ENCODE peak calls at places on chromosomes 16 and 17, in seven cellular contexts. One of them, this sample, is unnamed.

GRCh38 chr17:4101127-4101798 is 41.6 kb downstream of the ZZEF1 start:
- DNase-seq in H1: no peak
- DNase-seq in HepG2: no peak
- DNase-seq in SK-N-SH: no peak
- DNase-seq in HCT116: no peak
- DNase-seq in GM12878: peak
- DNase-seq in K562: peak
- DNase-seq in this sample: no peak

GRCh38 chr16:65548470-65548869 is 426.6 kb upstream of the CDH11 start:
- DNase-seq in H1: no peak
- DNase-seq in HepG2: no peak
- DNase-seq in SK-N-SH: peak
- DNase-seq in HCT116: no peak
- DNase-seq in GM12878: no peak
- DNase-seq in K562: no peak
- DNase-seq in this sample: no peak

GRCh38 chr17:28744104-28744801 is 442 bp downstream of the TRAF4 start:
- DNase-seq in H1: peak
- DNase-seq in HepG2: peak
- DNase-seq in SK-N-SH: peak
- DNase-seq in HCT116: no peak
- DNase-seq in GM12878: no peak
- DNase-seq in K562: peak
- DNase-seq in this sample: no peak

GRCh38 chr16:20868890-20869289 is 31.3 kb downstream of the DCUN1D3 start:
- DNase-seq in H1: no peak
- DNase-seq in HepG2: peak
- DNase-seq in SK-N-SH: peak
- DNase-seq in HCT116: no peak
- DNase-seq in GM12878: no peak
- DNase-seq in K562: no peak
- DNase-seq in this sample: no peak

GRCh38 chr17:70078994-70079531 is 4.0 kb downstream of the KCNJ16 start:
- DNase-seq in H1: no peak
- DNase-seq in HepG2: no peak
- DNase-seq in SK-N-SH: no peak
- DNase-seq in HCT116: no peak
- DNase-seq in GM12878: no peak
- DNase-seq in K562: no peak
- DNase-seq in this sample: no peak

GRCh38 chr17:48483471-48484131 is 47.2 kb downstream of the HOXB1 start:
- DNase-seq in H1: no peak
- DNase-seq in HepG2: no peak
- DNase-seq in SK-N-SH: no peak
- DNase-seq in HCT116: peak
- DNase-seq in GM12878: no peak
- DNase-seq in K562: peak
- DNase-seq in this sample: no peak

GRCh38 chr16:10635367-10636021 is 55.1 kb upstream of the EMP2 start:
- DNase-seq in H1: no peak
- DNase-seq in HepG2: no peak
- DNase-seq in SK-N-SH: no peak
- DNase-seq in HCT116: no peak
- DNase-seq in GM12878: no peak
- DNase-seq in K562: no peak
- DNase-seq in this sample: no peak

GRCh38 chr17:72136692-72137550 is 16.1 kb downstream of the SOX9 start:
- DNase-seq in H1: no peak
- DNase-seq in HepG2: no peak
- DNase-seq in SK-N-SH: no peak
- DNase-seq in HCT116: peak
- DNase-seq in GM12878: no peak
- DNase-seq in K562: no peak
- DNase-seq in this sample: no peak

GRCh38 chr16:28820016-28820415 is 2.8 kb upstream of the ATXN2L start:
- DNase-seq in H1: no peak
- DNase-seq in HepG2: no peak
- DNase-seq in SK-N-SH: no peak
- DNase-seq in HCT116: no peak
- DNase-seq in GM12878: no peak
- DNase-seq in K562: no peak
- DNase-seq in this sample: no peak

GRCh38 chr17:36590082-36590481 is 1.6 kb upstream of the DHRS11 start:
- DNase-seq in H1: no peak
- DNase-seq in HepG2: no peak
- DNase-seq in SK-N-SH: no peak
- DNase-seq in HCT116: no peak
- DNase-seq in GM12878: no peak
- DNase-seq in K562: peak
- DNase-seq in this sample: no peak

GRCh38 chr17:64938925-64939474 is 19.7 kb upstream of the LRRC37A3 start:
- DNase-seq in H1: peak
- DNase-seq in HepG2: peak
- DNase-seq in SK-N-SH: peak
- DNase-seq in HCT116: no peak
- DNase-seq in GM12878: no peak
- DNase-seq in K562: peak
- DNase-seq in this sample: peak

GRCh38 chr16:21097151-21097550 is 53.5 kb downstream of the DNAH3 start:
- DNase-seq in H1: no peak
- DNase-seq in HepG2: no peak
- DNase-seq in SK-N-SH: no peak
- DNase-seq in HCT116: no peak
- DNase-seq in GM12878: no peak
- DNase-seq in K562: no peak
- DNase-seq in this sample: no peak

GRCh38 chr17:2892305-2892971 is 96.2 kb downstream of the RAP1GAP2 start:
- DNase-seq in H1: no peak
- DNase-seq in HepG2: peak
- DNase-seq in SK-N-SH: peak
- DNase-seq in HCT116: peak
- DNase-seq in GM12878: no peak
- DNase-seq in K562: no peak
- DNase-seq in this sample: peak
- TF ChIP-seq JUND in H1: no peak
- TF ChIP-seq JUND in HepG2: no peak
- TF ChIP-seq JUND in SK-N-SH: peak
- TF ChIP-seq JUND in HCT116: peak
- TF ChIP-seq JUND in GM12878: no peak
- TF ChIP-seq JUND in K562: no peak
- TF ChIP-seq JUND in this sample: no peak

DNA sequence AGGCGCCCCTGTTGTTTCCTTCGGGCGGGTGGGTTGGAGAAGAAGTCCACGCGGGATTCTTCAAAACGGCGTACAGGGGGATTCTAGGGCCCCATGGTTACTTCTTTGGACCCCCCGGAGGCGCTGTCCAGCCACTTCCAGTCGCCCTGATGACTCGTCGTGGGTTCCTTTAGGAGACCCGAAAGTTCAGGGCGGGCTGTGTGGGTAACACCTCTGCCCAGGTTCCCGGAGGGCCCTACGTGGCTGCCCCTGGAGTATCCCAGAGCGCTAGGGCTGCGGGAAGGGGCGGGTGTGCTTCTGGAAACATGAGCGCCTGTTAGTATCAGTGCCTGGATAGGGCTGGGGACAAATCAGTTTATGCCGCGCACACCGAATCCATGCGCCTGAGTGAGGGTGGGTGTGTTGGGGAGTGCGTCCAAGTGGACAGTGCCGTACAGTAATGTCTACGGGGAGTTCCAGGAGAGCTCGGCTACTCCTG is 602 bp upstream of the HIC1 start:
- DNase-seq in H1: peak
- DNase-seq in HepG2: no peak
- DNase-seq in SK-N-SH: peak
- DNase-seq in HCT116: no peak
- DNase-seq in GM12878: no peak
- DNase-seq in K562: no peak
- DNase-seq in this sample: no peak
- TF ChIP-seq JUND in H1: no peak
- TF ChIP-seq JUND in HepG2: no peak
- TF ChIP-seq JUND in SK-N-SH: no peak
- TF ChIP-seq JUND in HCT116: no peak
- TF ChIP-seq JUND in GM12878: no peak
- TF ChIP-seq JUND in K562: no peak
- TF ChIP-seq JUND in this sample: no peak

DNA sequence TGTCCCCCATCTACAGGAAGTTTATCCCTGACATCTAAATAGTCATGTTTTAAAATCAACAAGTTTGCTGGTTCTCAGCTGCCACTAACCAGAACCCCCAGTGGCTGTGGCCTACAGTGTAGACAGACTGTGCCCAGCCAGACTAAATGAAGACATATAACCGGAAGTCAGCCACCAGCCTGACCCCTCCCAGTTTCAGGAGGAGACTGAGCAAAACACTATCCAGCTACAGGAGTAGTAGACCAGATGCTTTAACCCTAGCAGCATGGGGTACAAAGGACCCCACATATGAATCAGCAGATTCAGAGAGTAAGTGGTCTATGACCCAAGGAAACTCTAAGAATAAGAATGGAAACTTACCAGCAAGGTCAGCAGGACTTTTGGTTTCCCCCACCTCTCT is 83.4 kb downstream of the HIC1 start:
- DNase-seq in H1: no peak
- DNase-seq in HepG2: no peak
- DNase-seq in SK-N-SH: peak
- DNase-seq in HCT116: no peak
- DNase-seq in GM12878: peak
- DNase-seq in K562: peak
- DNase-seq in this sample: no peak
- TF ChIP-seq JUND in H1: no peak
- TF ChIP-seq JUND in HepG2: no peak
- TF ChIP-seq JUND in SK-N-SH: no peak
- TF ChIP-seq JUND in HCT116: no peak
- TF ChIP-seq JUND in GM12878: no peak
- TF ChIP-seq JUND in K562: no peak
- TF ChIP-seq JUND in this sample: no peak

GRCh38 chr17:21318439-21318838 is 33.9 kb downstream of the MAP2K3 start:
- DNase-seq in H1: peak
- DNase-seq in HepG2: no peak
- DNase-seq in SK-N-SH: no peak
- DNase-seq in HCT116: no peak
- DNase-seq in GM12878: no peak
- DNase-seq in K562: no peak
- DNase-seq in this sample: no peak
- TF ChIP-seq JUND in H1: no peak
- TF ChIP-seq JUND in HepG2: no peak
- TF ChIP-seq JUND in SK-N-SH: no peak
- TF ChIP-seq JUND in HCT116: no peak
- TF ChIP-seq JUND in GM12878: no peak
- TF ChIP-seq JUND in K562: no peak
- TF ChIP-seq JUND in this sample: no peak

GRCh38 chr17:50469005-50469605 is 425 bp upstream of the CHAD start:
- DNase-seq in H1: no peak
- DNase-seq in HepG2: no peak
- DNase-seq in SK-N-SH: peak
- DNase-seq in HCT116: no peak
- DNase-seq in GM12878: no peak
- DNase-seq in K562: no peak
- DNase-seq in this sample: no peak
- TF ChIP-seq JUND in H1: no peak
- TF ChIP-seq JUND in HepG2: no peak
- TF ChIP-seq JUND in SK-N-SH: no peak
- TF ChIP-seq JUND in HCT116: no peak
- TF ChIP-seq JUND in GM12878: no peak
- TF ChIP-seq JUND in K562: no peak
- TF ChIP-seq JUND in this sample: no peak

GRCh38 chr16:2476345-2476720 is 1.4 kb downstream of the TBC1D24 start:
- DNase-seq in H1: no peak
- DNase-seq in HepG2: no peak
- DNase-seq in SK-N-SH: no peak
- DNase-seq in HCT116: no peak
- DNase-seq in GM12878: no peak
- DNase-seq in K562: no peak
- DNase-seq in this sample: no peak

GRCh38 chr16:2474877-2475412 is at the start of gene TBC1D24:
- DNase-seq in H1: peak
- DNase-seq in HepG2: peak
- DNase-seq in SK-N-SH: peak
- DNase-seq in HCT116: peak
- DNase-seq in GM12878: no peak
- DNase-seq in K562: peak
- DNase-seq in this sample: peak

GRCh38 chr16:2476741-2477140 is 1.8 kb downstream of the TBC1D24 start:
- DNase-seq in H1: no peak
- DNase-seq in HepG2: peak
- DNase-seq in SK-N-SH: no peak
- DNase-seq in HCT116: no peak
- DNase-seq in GM12878: no peak
- DNase-seq in K562: no peak
- DNase-seq in this sample: no peak

GRCh38 chr16:2473999-2474876 is 689 bp upstream of the TBC1D24 start:
- DNase-seq in H1: peak
- DNase-seq in HepG2: no peak
- DNase-seq in SK-N-SH: peak
- DNase-seq in HCT116: no peak
- DNase-seq in GM12878: no peak
- DNase-seq in K562: peak
- DNase-seq in this sample: peak

GRCh38 chr16:2475413-2476344 is 752 bp downstream of the TBC1D24 start:
- DNase-seq in H1: peak
- DNase-seq in HepG2: no peak
- DNase-seq in SK-N-SH: peak
- DNase-seq in HCT116: no peak
- DNase-seq in GM12878: no peak
- DNase-seq in K562: peak
- DNase-seq in this sample: no peak
- TF ChIP-seq JUND in H1: no peak
- TF ChIP-seq JUND in HepG2: no peak
- TF ChIP-seq JUND in SK-N-SH: no peak
- TF ChIP-seq JUND in HCT116: no peak
- TF ChIP-seq JUND in GM12878: no peak
- TF ChIP-seq JUND in K562: no peak
- TF ChIP-seq JUND in this sample: no peak

This sample was measured in T47D.